ENCODE peak calls at places on chromosome 14, in nine cellular contexts. One of them, this sample, is unnamed.

GRCh38 chr14:74952697-74953484 is 2.5 kb downstream of the PGF start:
- DNase-seq in T-helper 1 cell: no peak
- DNase-seq in T-helper 9 cell: no peak
- DNase-seq in astrocyte: no peak
- DNase-seq in H4: no peak
- DNase-seq in nucleus accumbens: no peak
- DNase-seq in activated T-helper 1 cell treated with anti-CD3 and anti-CD28 coated beads, Interleukin-12 subunit alpha, Interleukin-12 subunit beta, Interleukin-2, Interleukin-4 antibody, amounts not matched to agents 30 ng/mL and 10 ng/mL and 1 ng/mL, durations not matched to agents 14 hours and 24 hours and 36 hours: no peak
- DNase-seq in NCI-H146: no peak
- DNase-seq in GM04504: no peak
- DNase-seq in this sample: no peak

GRCh38 chr14:60700598-60700997 is 23.6 kb downstream of the SIX4 start:
- DNase-seq in activated T-helper 1 cell treated with anti-CD3 and anti-CD28 coated beads, Interleukin-12 subunit alpha, Interleukin-12 subunit beta, Interleukin-2, Interleukin-4 antibody, amounts not matched to agents 30 ng/mL and 10 ng/mL and 1 ng/mL, durations not matched to agents 14 hours and 24 hours and 36 hours: no peak
- DNase-seq in H4: no peak
- DNase-seq in nucleus accumbens: no peak
- DNase-seq in T-helper 9 cell: no peak
- DNase-seq in astrocyte: no peak
- DNase-seq in NCI-H146: no peak
- DNase-seq in GM04504: no peak
- DNase-seq in T-helper 1 cell: no peak
- DNase-seq in this sample: no peak

GRCh38 chr14:50084666-50085065 is 31.7 kb downstream of the VCPKMT start:
- DNase-seq in T-helper 1 cell: no peak
- DNase-seq in nucleus accumbens: no peak
- DNase-seq in NCI-H146: no peak
- DNase-seq in H4: no peak
- DNase-seq in activated T-helper 1 cell treated with anti-CD3 and anti-CD28 coated beads, Interleukin-12 subunit alpha, Interleukin-12 subunit beta, Interleukin-2, Interleukin-4 antibody, amounts not matched to agents 30 ng/mL and 10 ng/mL and 1 ng/mL, durations not matched to agents 14 hours and 24 hours and 36 hours: no peak
- DNase-seq in astrocyte: no peak
- DNase-seq in GM04504: no peak
- DNase-seq in T-helper 9 cell: no peak
- DNase-seq in this sample: no peak

GRCh38 chr14:34750670-34751069 is 36.3 kb upstream of the CFL2 start:
- DNase-seq in GM04504: peak; percentile 15
- DNase-seq in nucleus accumbens: no peak
- DNase-seq in NCI-H146: no peak
- DNase-seq in H4: no peak
- DNase-seq in astrocyte: peak; percentile 68
- DNase-seq in T-helper 1 cell: no peak
- DNase-seq in T-helper 9 cell: no peak
- DNase-seq in activated T-helper 1 cell treated with anti-CD3 and anti-CD28 coated beads, Interleukin-12 subunit alpha, Interleukin-12 subunit beta, Interleukin-2, Interleukin-4 antibody, amounts not matched to agents 30 ng/mL and 10 ng/mL and 1 ng/mL, durations not matched to agents 14 hours and 24 hours and 36 hours: no peak
- DNase-seq in this sample: peak; percentile 41

GRCh38 chr14:96737869-96738268 is 59.3 kb upstream of the VRK1 start:
- DNase-seq in NCI-H146: no peak
- DNase-seq in GM04504: no peak
- DNase-seq in H4: no peak
- DNase-seq in nucleus accumbens: no peak
- DNase-seq in astrocyte: no peak
- DNase-seq in T-helper 9 cell: no peak
- DNase-seq in activated T-helper 1 cell treated with anti-CD3 and anti-CD28 coated beads, Interleukin-12 subunit alpha, Interleukin-12 subunit beta, Interleukin-2, Interleukin-4 antibody, amounts not matched to agents 30 ng/mL and 10 ng/mL and 1 ng/mL, durations not matched to agents 14 hours and 24 hours and 36 hours: no peak
- DNase-seq in T-helper 1 cell: no peak
- DNase-seq in this sample: no peak

GRCh38 chr14:58243790-58244555 is 670 bp upstream of the PSMA3 start:
- DNase-seq in activated T-helper 1 cell treated with anti-CD3 and anti-CD28 coated beads, Interleukin-12 subunit alpha, Interleukin-12 subunit beta, Interleukin-2, Interleukin-4 antibody, amounts not matched to agents 30 ng/mL and 10 ng/mL and 1 ng/mL, durations not matched to agents 14 hours and 24 hours and 36 hours: no peak
- DNase-seq in H4: peak; percentile 17
- DNase-seq in GM04504: no peak
- DNase-seq in T-helper 9 cell: no peak
- DNase-seq in NCI-H146: no peak
- DNase-seq in astrocyte: peak; percentile 6
- DNase-seq in nucleus accumbens: no peak
- DNase-seq in T-helper 1 cell: no peak
- DNase-seq in this sample: no peak

GRCh38 chr14:99574099-99574880 is 29.7 kb downstream of the CCDC85C start:
- DNase-seq in NCI-H146: peak; percentile 89
- DNase-seq in T-helper 1 cell: no peak
- DNase-seq in astrocyte: peak; percentile 87
- DNase-seq in H4: peak; percentile 53
- DNase-seq in nucleus accumbens: no peak
- DNase-seq in activated T-helper 1 cell treated with anti-CD3 and anti-CD28 coated beads, Interleukin-12 subunit alpha, Interleukin-12 subunit beta, Interleukin-2, Interleukin-4 antibody, amounts not matched to agents 30 ng/mL and 10 ng/mL and 1 ng/mL, durations not matched to agents 14 hours and 24 hours and 36 hours: no peak
- DNase-seq in GM04504: no peak
- DNase-seq in T-helper 9 cell: no peak
- DNase-seq in this sample: no peak

GRCh38 chr14:62914873-62915272 is 130.4 kb downstream of the KCNH5 start:
- DNase-seq in activated T-helper 1 cell treated with anti-CD3 and anti-CD28 coated beads, Interleukin-12 subunit alpha, Interleukin-12 subunit beta, Interleukin-2, Interleukin-4 antibody, amounts not matched to agents 30 ng/mL and 10 ng/mL and 1 ng/mL, durations not matched to agents 14 hours and 24 hours and 36 hours: no peak
- DNase-seq in T-helper 9 cell: no peak
- DNase-seq in T-helper 1 cell: no peak
- DNase-seq in H4: no peak
- DNase-seq in GM04504: no peak
- DNase-seq in NCI-H146: no peak
- DNase-seq in astrocyte: no peak
- DNase-seq in nucleus accumbens: no peak
- DNase-seq in this sample: no peak

GRCh38 chr14:39055786-39056474 is 47.1 kb downstream of the SEC23A start:
- DNase-seq in nucleus accumbens: no peak
- DNase-seq in astrocyte: no peak
- DNase-seq in NCI-H146: no peak
- DNase-seq in T-helper 9 cell: no peak
- DNase-seq in GM04504: no peak
- DNase-seq in H4: no peak
- DNase-seq in T-helper 1 cell: no peak
- DNase-seq in activated T-helper 1 cell treated with anti-CD3 and anti-CD28 coated beads, Interleukin-12 subunit alpha, Interleukin-12 subunit beta, Interleukin-2, Interleukin-4 antibody, amounts not matched to agents 30 ng/mL and 10 ng/mL and 1 ng/mL, durations not matched to agents 14 hours and 24 hours and 36 hours: no peak
- DNase-seq in this sample: no peak

GRCh38 chr14:55572578-55572977 is 7.4 kb upstream of the KTN1 start:
- DNase-seq in nucleus accumbens: no peak
- DNase-seq in T-helper 9 cell: no peak
- DNase-seq in H4: no peak
- DNase-seq in T-helper 1 cell: no peak
- DNase-seq in NCI-H146: peak; percentile 25
- DNase-seq in GM04504: no peak
- DNase-seq in activated T-helper 1 cell treated with anti-CD3 and anti-CD28 coated beads, Interleukin-12 subunit alpha, Interleukin-12 subunit beta, Interleukin-2, Interleukin-4 antibody, amounts not matched to agents 30 ng/mL and 10 ng/mL and 1 ng/mL, durations not matched to agents 14 hours and 24 hours and 36 hours: no peak
- DNase-seq in astrocyte: no peak
- DNase-seq in this sample: no peak

GRCh38 chr14:76015668-76016067 is 30.1 kb downstream of the IFT43 start:
- DNase-seq in H4: no peak
- DNase-seq in astrocyte: peak; percentile 62
- DNase-seq in T-helper 1 cell: no peak
- DNase-seq in nucleus accumbens: no peak
- DNase-seq in activated T-helper 1 cell treated with anti-CD3 and anti-CD28 coated beads, Interleukin-12 subunit alpha, Interleukin-12 subunit beta, Interleukin-2, Interleukin-4 antibody, amounts not matched to agents 30 ng/mL and 10 ng/mL and 1 ng/mL, durations not matched to agents 14 hours and 24 hours and 36 hours: no peak
- DNase-seq in T-helper 9 cell: no peak
- DNase-seq in GM04504: no peak
- DNase-seq in NCI-H146: no peak
- DNase-seq in this sample: no peak

GRCh38 chr14:89836830-89837469 is 117.6 kb downstream of the EFCAB11 start:
- DNase-seq in T-helper 1 cell: no peak
- DNase-seq in astrocyte: no peak
- DNase-seq in T-helper 9 cell: no peak
- DNase-seq in nucleus accumbens: no peak
- DNase-seq in activated T-helper 1 cell treated with anti-CD3 and anti-CD28 coated beads, Interleukin-12 subunit alpha, Interleukin-12 subunit beta, Interleukin-2, Interleukin-4 antibody, amounts not matched to agents 30 ng/mL and 10 ng/mL and 1 ng/mL, durations not matched to agents 14 hours and 24 hours and 36 hours: no peak
- DNase-seq in GM04504: no peak
- DNase-seq in NCI-H146: no peak
- DNase-seq in H4: no peak
- DNase-seq in this sample: no peak

GRCh38 chr14:72699852-72700257 is 194.0 kb downstream of the DPF3 start:
- DNase-seq in H4: peak; percentile 11
- DNase-seq in astrocyte: peak; percentile 51
- DNase-seq in activated T-helper 1 cell treated with anti-CD3 and anti-CD28 coated beads, Interleukin-12 subunit alpha, Interleukin-12 subunit beta, Interleukin-2, Interleukin-4 antibody, amounts not matched to agents 30 ng/mL and 10 ng/mL and 1 ng/mL, durations not matched to agents 14 hours and 24 hours and 36 hours: no peak
- DNase-seq in T-helper 1 cell: no peak
- DNase-seq in T-helper 9 cell: no peak
- DNase-seq in GM04504: peak; percentile 73
- DNase-seq in nucleus accumbens: no peak
- DNase-seq in NCI-H146: no peak
- DNase-seq in this sample: peak; percentile 96

GRCh38 chr14:21987937-21988336 is 314.3 kb upstream of the OR4E1 start:
- DNase-seq in T-helper 9 cell: no peak
- DNase-seq in nucleus accumbens: no peak
- DNase-seq in GM04504: no peak
- DNase-seq in activated T-helper 1 cell treated with anti-CD3 and anti-CD28 coated beads, Interleukin-12 subunit alpha, Interleukin-12 subunit beta, Interleukin-2, Interleukin-4 antibody, amounts not matched to agents 30 ng/mL and 10 ng/mL and 1 ng/mL, durations not matched to agents 14 hours and 24 hours and 36 hours: no peak
- DNase-seq in H4: peak; percentile 62
- DNase-seq in T-helper 1 cell: no peak
- DNase-seq in astrocyte: no peak
- DNase-seq in NCI-H146: no peak
- DNase-seq in this sample: no peak

GRCh38 chr14:75647650-75648049 is 13.0 kb downstream of the ERG28 start:
- DNase-seq in H4: no peak
- DNase-seq in astrocyte: peak; percentile 24
- DNase-seq in T-helper 1 cell: no peak
- DNase-seq in GM04504: no peak
- DNase-seq in T-helper 9 cell: no peak
- DNase-seq in activated T-helper 1 cell treated with anti-CD3 and anti-CD28 coated beads, Interleukin-12 subunit alpha, Interleukin-12 subunit beta, Interleukin-2, Interleukin-4 antibody, amounts not matched to agents 30 ng/mL and 10 ng/mL and 1 ng/mL, durations not matched to agents 14 hours and 24 hours and 36 hours: no peak
- DNase-seq in NCI-H146: no peak
- DNase-seq in nucleus accumbens: no peak
- DNase-seq in this sample: no peak

GRCh38 chr14:32594766-32595165 is 265.7 kb downstream of the AKAP6 start:
- DNase-seq in T-helper 9 cell: no peak
- DNase-seq in GM04504: peak; percentile 81
- DNase-seq in activated T-helper 1 cell treated with anti-CD3 and anti-CD28 coated beads, Interleukin-12 subunit alpha, Interleukin-12 subunit beta, Interleukin-2, Interleukin-4 antibody, amounts not matched to agents 30 ng/mL and 10 ng/mL and 1 ng/mL, durations not matched to agents 14 hours and 24 hours and 36 hours: no peak
- DNase-seq in nucleus accumbens: no peak
- DNase-seq in H4: no peak
- DNase-seq in astrocyte: peak; percentile 80
- DNase-seq in T-helper 1 cell: no peak
- DNase-seq in NCI-H146: no peak
- DNase-seq in this sample: peak; percentile 49

GRCh38 chr14:92105845-92106094 is 612 bp downstream of the ATXN3 start:
- DNase-seq in H4: peak; percentile 20
- DNase-seq in NCI-H146: peak; percentile 22
- DNase-seq in GM04504: peak; percentile 24
- DNase-seq in astrocyte: peak; percentile 45
- DNase-seq in activated T-helper 1 cell treated with anti-CD3 and anti-CD28 coated beads, Interleukin-12 subunit alpha, Interleukin-12 subunit beta, Interleukin-2, Interleukin-4 antibody, amounts not matched to agents 30 ng/mL and 10 ng/mL and 1 ng/mL, durations not matched to agents 14 hours and 24 hours and 36 hours: peak; percentile 11
- DNase-seq in nucleus accumbens: no peak
- DNase-seq in T-helper 1 cell: no peak
- DNase-seq in T-helper 9 cell: peak; percentile 6
- DNase-seq in this sample: peak; percentile 8

GRCh38 chr14:89973234-89973823 is 17.6 kb downstream of the TDP1 start:
- DNase-seq in astrocyte: peak; percentile 36
- DNase-seq in H4: peak; percentile 53
- DNase-seq in activated T-helper 1 cell treated with anti-CD3 and anti-CD28 coated beads, Interleukin-12 subunit alpha, Interleukin-12 subunit beta, Interleukin-2, Interleukin-4 antibody, amounts not matched to agents 30 ng/mL and 10 ng/mL and 1 ng/mL, durations not matched to agents 14 hours and 24 hours and 36 hours: peak; percentile 25
- DNase-seq in NCI-H146: peak; percentile 61
- DNase-seq in GM04504: peak; percentile 44
- DNase-seq in T-helper 1 cell: no peak
- DNase-seq in nucleus accumbens: peak; percentile 9
- DNase-seq in T-helper 9 cell: peak; percentile 24
- DNase-seq in this sample: peak; percentile 57

GRCh38 chr14:54147285-54147684 is 190.7 kb upstream of the BMP4 start:
- DNase-seq in nucleus accumbens: no peak
- DNase-seq in NCI-H146: no peak
- DNase-seq in H4: no peak
- DNase-seq in GM04504: peak; percentile 12
- DNase-seq in activated T-helper 1 cell treated with anti-CD3 and anti-CD28 coated beads, Interleukin-12 subunit alpha, Interleukin-12 subunit beta, Interleukin-2, Interleukin-4 antibody, amounts not matched to agents 30 ng/mL and 10 ng/mL and 1 ng/mL, durations not matched to agents 14 hours and 24 hours and 36 hours: no peak
- DNase-seq in astrocyte: peak; percentile 71
- DNase-seq in T-helper 1 cell: no peak
- DNase-seq in T-helper 9 cell: no peak
- DNase-seq in this sample: no peak

GRCh38 chr14:28300356-28300755 is 466.2 kb upstream of the FOXG1 start:
- DNase-seq in T-helper 9 cell: no peak
- DNase-seq in GM04504: no peak
- DNase-seq in nucleus accumbens: no peak
- DNase-seq in T-helper 1 cell: no peak
- DNase-seq in H4: no peak
- DNase-seq in astrocyte: peak; percentile 68
- DNase-seq in activated T-helper 1 cell treated with anti-CD3 and anti-CD28 coated beads, Interleukin-12 subunit alpha, Interleukin-12 subunit beta, Interleukin-2, Interleukin-4 antibody, amounts not matched to agents 30 ng/mL and 10 ng/mL and 1 ng/mL, durations not matched to agents 14 hours and 24 hours and 36 hours: no peak
- DNase-seq in NCI-H146: no peak
- DNase-seq in this sample: no peak

GRCh38 chr14:61355892-61356325 is 34.5 kb downstream of the PRKCH start:
- DNase-seq in T-helper 9 cell: peak; percentile 30
- DNase-seq in nucleus accumbens: no peak
- DNase-seq in H4: peak; percentile 57
- DNase-seq in T-helper 1 cell: no peak
- DNase-seq in GM04504: no peak
- DNase-seq in astrocyte: peak; percentile 22
- DNase-seq in NCI-H146: no peak
- DNase-seq in activated T-helper 1 cell treated with anti-CD3 and anti-CD28 coated beads, Interleukin-12 subunit alpha, Interleukin-12 subunit beta, Interleukin-2, Interleukin-4 antibody, amounts not matched to agents 30 ng/mL and 10 ng/mL and 1 ng/mL, durations not matched to agents 14 hours and 24 hours and 36 hours: no peak
- DNase-seq in this sample: peak; percentile 5

GRCh38 chr14:93068721-93069120 is 47.0 kb downstream of the ITPK1 start:
- DNase-seq in astrocyte: no peak
- DNase-seq in T-helper 1 cell: no peak
- DNase-seq in T-helper 9 cell: no peak
- DNase-seq in activated T-helper 1 cell treated with anti-CD3 and anti-CD28 coated beads, Interleukin-12 subunit alpha, Interleukin-12 subunit beta, Interleukin-2, Interleukin-4 antibody, amounts not matched to agents 30 ng/mL and 10 ng/mL and 1 ng/mL, durations not matched to agents 14 hours and 24 hours and 36 hours: no peak
- DNase-seq in NCI-H146: no peak
- DNase-seq in H4: no peak
- DNase-seq in nucleus accumbens: no peak
- DNase-seq in GM04504: no peak
- DNase-seq in this sample: no peak

GRCh38 chr14:38286481-38286880 is 30.6 kb upstream of the CLEC14A start:
- DNase-seq in T-helper 1 cell: no peak
- DNase-seq in GM04504: no peak
- DNase-seq in NCI-H146: no peak
- DNase-seq in astrocyte: peak; percentile 4
- DNase-seq in nucleus accumbens: no peak
- DNase-seq in H4: no peak
- DNase-seq in activated T-helper 1 cell treated with anti-CD3 and anti-CD28 coated beads, Interleukin-12 subunit alpha, Interleukin-12 subunit beta, Interleukin-2, Interleukin-4 antibody, amounts not matched to agents 30 ng/mL and 10 ng/mL and 1 ng/mL, durations not matched to agents 14 hours and 24 hours and 36 hours: no peak
- DNase-seq in T-helper 9 cell: no peak
- DNase-seq in this sample: no peak

GRCh38 chr14:99968931-99969330 is 96.3 kb upstream of the EVL start:
- DNase-seq in activated T-helper 1 cell treated with anti-CD3 and anti-CD28 coated beads, Interleukin-12 subunit alpha, Interleukin-12 subunit beta, Interleukin-2, Interleukin-4 antibody, amounts not matched to agents 30 ng/mL and 10 ng/mL and 1 ng/mL, durations not matched to agents 14 hours and 24 hours and 36 hours: no peak
- DNase-seq in GM04504: peak; percentile 21
- DNase-seq in NCI-H146: no peak
- DNase-seq in H4: no peak
- DNase-seq in T-helper 1 cell: no peak
- DNase-seq in astrocyte: peak; percentile 76
- DNase-seq in T-helper 9 cell: no peak
- DNase-seq in nucleus accumbens: no peak
- DNase-seq in this sample: peak; percentile 16

GRCh38 chr14:33904609-33905008 is 46.3 kb downstream of the EGLN3 start:
- DNase-seq in T-helper 1 cell: no peak
- DNase-seq in nucleus accumbens: no peak
- DNase-seq in GM04504: no peak
- DNase-seq in astrocyte: no peak
- DNase-seq in H4: no peak
- DNase-seq in activated T-helper 1 cell treated with anti-CD3 and anti-CD28 coated beads, Interleukin-12 subunit alpha, Interleukin-12 subunit beta, Interleukin-2, Interleukin-4 antibody, amounts not matched to agents 30 ng/mL and 10 ng/mL and 1 ng/mL, durations not matched to agents 14 hours and 24 hours and 36 hours: no peak
- DNase-seq in NCI-H146: no peak
- DNase-seq in T-helper 9 cell: no peak
- DNase-seq in this sample: no peak

GRCh38 chr14:57480044-57480443 is 13.6 kb downstream of the CCDC198 start:
- DNase-seq in nucleus accumbens: no peak
- DNase-seq in astrocyte: peak; percentile 66
- DNase-seq in NCI-H146: no peak
- DNase-seq in activated T-helper 1 cell treated with anti-CD3 and anti-CD28 coated beads, Interleukin-12 subunit alpha, Interleukin-12 subunit beta, Interleukin-2, Interleukin-4 antibody, amounts not matched to agents 30 ng/mL and 10 ng/mL and 1 ng/mL, durations not matched to agents 14 hours and 24 hours and 36 hours: no peak
- DNase-seq in GM04504: peak; percentile 56
- DNase-seq in T-helper 9 cell: no peak
- DNase-seq in H4: peak; percentile 44
- DNase-seq in T-helper 1 cell: no peak
- DNase-seq in this sample: no peak

GRCh38 chr14:76011959-76012802 is 26.6 kb downstream of the IFT43 start:
- DNase-seq in H4: no peak
- DNase-seq in activated T-helper 1 cell treated with anti-CD3 and anti-CD28 coated beads, Interleukin-12 subunit alpha, Interleukin-12 subunit beta, Interleukin-2, Interleukin-4 antibody, amounts not matched to agents 30 ng/mL and 10 ng/mL and 1 ng/mL, durations not matched to agents 14 hours and 24 hours and 36 hours: no peak
- DNase-seq in NCI-H146: no peak
- DNase-seq in astrocyte: peak; percentile 30
- DNase-seq in GM04504: no peak
- DNase-seq in T-helper 9 cell: no peak
- DNase-seq in nucleus accumbens: no peak
- DNase-seq in T-helper 1 cell: no peak
- DNase-seq in this sample: no peak

GRCh38 chr14:103522028-103522581 is 525 bp downstream of the CKB start:
- DNase-seq in NCI-H146: peak; percentile 79
- DNase-seq in H4: no peak
- DNase-seq in T-helper 1 cell: no peak
- DNase-seq in nucleus accumbens: no peak
- DNase-seq in GM04504: no peak
- DNase-seq in T-helper 9 cell: no peak
- DNase-seq in astrocyte: no peak
- DNase-seq in activated T-helper 1 cell treated with anti-CD3 and anti-CD28 coated beads, Interleukin-12 subunit alpha, Interleukin-12 subunit beta, Interleukin-2, Interleukin-4 antibody, amounts not matched to agents 30 ng/mL and 10 ng/mL and 1 ng/mL, durations not matched to agents 14 hours and 24 hours and 36 hours: no peak
- DNase-seq in this sample: no peak

GRCh38 chr14:23352506-23353432 is at the start of gene SLC22A17:
- DNase-seq in NCI-H146: peak; percentile 57
- DNase-seq in activated T-helper 1 cell treated with anti-CD3 and anti-CD28 coated beads, Interleukin-12 subunit alpha, Interleukin-12 subunit beta, Interleukin-2, Interleukin-4 antibody, amounts not matched to agents 30 ng/mL and 10 ng/mL and 1 ng/mL, durations not matched to agents 14 hours and 24 hours and 36 hours: peak; percentile 27
- DNase-seq in astrocyte: peak; percentile 84
- DNase-seq in T-helper 1 cell: peak; percentile 39
- DNase-seq in nucleus accumbens: peak; percentile 64
- DNase-seq in GM04504: peak; percentile 76
- DNase-seq in T-helper 9 cell: peak; percentile 47
- DNase-seq in H4: peak; percentile 71
- DNase-seq in this sample: peak; percentile 56

GRCh38 chr14:92969470-92970232 is 46.7 kb downstream of the CHGA start:
- DNase-seq in T-helper 1 cell: no peak
- DNase-seq in nucleus accumbens: no peak
- DNase-seq in H4: no peak
- DNase-seq in NCI-H146: no peak
- DNase-seq in astrocyte: no peak
- DNase-seq in activated T-helper 1 cell treated with anti-CD3 and anti-CD28 coated beads, Interleukin-12 subunit alpha, Interleukin-12 subunit beta, Interleukin-2, Interleukin-4 antibody, amounts not matched to agents 30 ng/mL and 10 ng/mL and 1 ng/mL, durations not matched to agents 14 hours and 24 hours and 36 hours: no peak
- DNase-seq in GM04504: no peak
- DNase-seq in T-helper 9 cell: no peak
- DNase-seq in this sample: no peak